ENCODE peak calls at places on chromosomes 11 and 22, in nine cellular contexts. W is fibroblast of lung, B is AG09309, Z is cardiac fibroblast, I is fibroblast of pulmonary artery, U is endothelial cell of umbilical vein, O is lower leg skin, P is coronary artery, Q is brain microvascular endothelial cell. M is an unnamed sample.

GRCh38 chr11:17686185-17686980 is 33.0 kb upstream of the MYOD1 start:
- DNase-seq in W (peak), B (no peak), Z (no peak), I (no peak), U (no peak), O (no peak), P (no peak), Q (no peak), M (no peak)

GRCh38 chr22:37892566-37893338 is 13.3 kb upstream of the MICALL1 start:
- DNase-seq in W (no peak), B (no peak), Z (peak), I (peak), U (no peak), O (no peak), P (no peak), Q (no peak), M (no peak)

GRCh38 chr22:46539169-46539568 is 1.7 kb upstream of the CELSR1 start:
- DNase-seq in W (no peak), B (no peak), Z (no peak), I (no peak), U (no peak), O (no peak), P (no peak), Q (no peak), M (no peak)

GRCh38 chr22:38347181-38347943 is 30.1 kb upstream of the CSNK1E start:
- DNase-seq in W (no peak), B (no peak), Z (no peak), I (no peak), U (no peak), O (peak), P (no peak), Q (no peak), M (no peak)

GRCh38 chr11:616320-617220 is 820 bp upstream of the IRF7 start:
- DNase-seq in W (no peak), B (no peak), Z (no peak), I (no peak), U (no peak), O (no peak), P (no peak), Q (no peak), M (no peak)

GRCh38 chr11:121311373-121311772 is 18.8 kb downstream of the SC5D start:
- DNase-seq in W (no peak), B (no peak), Z (no peak), I (no peak), U (no peak), O (no peak), P (no peak), Q (no peak), M (no peak)

GRCh38 chr22:48605856-48606255 is 1221.8 kb downstream of the BRD1 start:
- DNase-seq in W (no peak), B (no peak), Z (no peak), I (no peak), U (no peak), O (no peak), P (no peak), Q (no peak), M (no peak)

GRCh38 chr11:135027461-135027860 is 615.4 kb upstream of the B3GAT1 start:
- DNase-seq in W (peak), B (no peak), Z (peak), I (peak), U (peak), O (no peak), P (no peak), Q (peak), M (peak)

GRCh38 chr22:44107341-44107740 is 73.4 kb upstream of the PARVG start:
- DNase-seq in W (peak), B (no peak), Z (no peak), I (no peak), U (no peak), O (no peak), P (no peak), Q (no peak), M (no peak)

GRCh38 chr11:64018310-64018709 is 17.4 kb upstream of the FLRT1 start:
- DNase-seq in W (no peak), B (no peak), Z (no peak), I (no peak), U (no peak), O (no peak), P (no peak), Q (no peak), M (no peak)

GRCh38 chr11:35420371-35420770 is 1.0 kb upstream of the SLC1A2 start:
- DNase-seq in W (peak), B (no peak), Z (no peak), I (no peak), U (no peak), O (no peak), P (no peak), Q (no peak), M (no peak)
- H3K4me3 ChIP-seq in W (peak), B (peak), Z (no peak), I (no peak), U (no peak), O (no peak), P (peak), Q (peak), M (peak)

DNA sequence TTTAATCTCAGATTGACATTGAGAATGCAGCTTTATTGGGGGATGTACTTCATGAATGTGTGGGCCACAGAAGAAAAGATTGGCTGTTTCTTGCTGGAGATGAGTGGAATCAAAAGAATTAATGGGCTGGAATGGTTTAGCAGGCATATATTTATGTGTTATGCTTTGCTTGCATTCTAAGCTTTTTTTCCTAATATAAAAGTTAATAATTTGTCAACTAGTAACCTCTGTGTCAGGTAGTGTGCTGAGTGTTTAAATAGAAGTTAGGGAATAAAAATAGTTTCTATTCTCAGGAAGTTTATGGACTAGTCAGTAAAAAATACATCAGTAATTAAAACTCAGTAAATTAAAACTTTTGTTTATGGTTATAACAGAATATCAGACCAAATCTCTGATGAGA is 67.4 kb upstream of the PRODH start:
- DNase-seq in W (no peak), B (no peak), Z (no peak), I (no peak), U (no peak), O (no peak), P (no peak), Q (no peak), M (no peak)
- TF ChIP-seq CTCF in W (no peak), B (no peak), Z (no peak), I (no peak), U (no peak), O (no peak), P (no peak), Q (no peak), M (no peak)

DNA sequence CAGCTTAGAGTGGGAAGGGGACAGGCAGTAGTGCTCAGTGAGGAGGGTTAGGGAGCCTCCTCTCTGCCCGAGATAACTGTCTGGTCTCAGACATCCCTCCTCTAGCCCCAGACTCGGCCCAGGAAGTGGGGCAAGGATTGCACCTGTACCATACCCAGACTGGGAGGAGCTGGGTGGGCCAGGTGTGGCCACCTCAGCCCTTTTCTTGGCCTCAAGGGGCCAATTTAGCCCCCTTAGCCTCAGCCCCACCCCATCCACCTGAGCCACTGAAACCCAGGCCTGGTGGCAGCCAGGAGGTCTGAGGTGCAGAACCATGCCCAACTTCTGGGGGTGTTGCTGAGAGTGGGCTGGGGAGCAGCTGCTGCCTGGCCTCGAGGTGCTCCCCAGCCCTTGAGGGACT is 6.5 kb downstream of the RELT start:
- DNase-seq in W (no peak), B (no peak), Z (no peak), I (no peak), U (no peak), O (no peak), P (no peak), Q (no peak), M (no peak)
- H3K4me3 ChIP-seq in W (no peak), B (no peak), Z (no peak), I (no peak), U (no peak), O (no peak), P (no peak), Q (no peak), M (no peak)

GRCh38 chr11:44903518-44903917 is 47.2 kb downstream of the TP53I11 start:
- DNase-seq in W (no peak), B (no peak), Z (no peak), I (no peak), U (no peak), O (no peak), P (no peak), Q (no peak), M (no peak)
- TF ChIP-seq CTCF in W (no peak), B (no peak), Z (no peak), I (no peak), U (no peak), O (no peak), P (no peak), Q (no peak), M (no peak)

DNA sequence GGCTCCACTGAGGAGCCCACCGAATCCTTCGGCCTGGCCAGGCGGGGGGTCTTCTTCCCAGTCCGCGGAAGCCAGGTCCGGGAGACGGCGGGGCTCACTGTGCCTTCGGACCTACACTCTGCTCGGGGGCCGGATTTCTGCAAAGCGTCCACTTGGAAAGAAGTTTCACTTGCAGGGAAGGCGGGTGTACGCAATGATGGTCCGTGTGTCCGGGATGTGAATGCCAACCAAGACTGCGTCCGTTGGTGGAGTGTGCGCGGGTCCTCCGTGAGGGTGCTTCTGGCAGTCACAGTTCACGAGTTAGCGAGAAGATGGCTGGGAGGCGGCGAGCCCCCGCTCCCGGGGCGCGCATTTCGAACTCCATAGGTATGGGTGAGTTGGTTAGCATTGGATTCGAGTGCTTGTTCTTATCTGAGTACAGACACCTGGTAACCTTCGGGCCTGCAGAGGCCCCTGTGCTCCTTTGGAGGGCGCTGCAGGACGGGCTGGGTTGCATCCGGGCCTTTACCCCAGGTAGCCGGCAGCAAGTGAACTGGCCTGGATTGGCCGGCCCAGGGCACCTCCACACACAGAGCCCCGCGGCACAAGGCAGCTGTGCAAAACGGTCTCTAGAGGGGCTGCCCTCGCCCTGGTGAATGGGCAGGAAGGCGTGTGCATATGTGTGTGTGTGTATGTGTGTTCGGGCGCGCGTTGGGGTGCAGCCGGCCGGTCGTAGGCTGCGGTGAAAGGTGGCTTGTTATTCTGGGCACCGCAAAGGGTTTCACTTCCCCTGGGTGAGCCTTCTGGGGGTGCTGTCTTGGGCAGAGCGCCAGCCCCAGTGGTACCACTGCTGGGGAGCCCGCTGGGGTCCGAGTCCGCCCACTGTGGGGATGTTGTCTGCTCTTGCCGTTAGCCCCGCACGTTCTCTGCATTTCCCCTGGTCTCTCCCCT is 13.3 kb upstream of the CYP2R1 start:
- DNase-seq in W (peak), B (no peak), Z (peak), I (peak), U (peak), O (peak), P (peak), Q (no peak), M (peak)
- H3K4me3 ChIP-seq in W (peak), B (peak), Z (peak), I (peak), U (peak), O (peak), P (peak), Q (peak), M (peak)

M was measured in foreskin fibroblast.